ENCODE peak calls at places on chromosomes 3 and 15, in six cellular contexts. L is fibroblast of lung, F is adrenal gland, Z is WTC11, W is AG09309, P is prostate gland. G is an unnamed sample.

GRCh38 chr15:31433101-31433500 is 106.5 kb downstream of the KLF13 start:
- DNase-seq in L (no peak), F (no peak), Z (no peak), W (no peak), P (no peak), G (no peak)

GRCh38 chr15:23687143-23687470 is at the start of gene NDN:
- DNase-seq in L (peak; percentile 67), F (peak; percentile 39), Z (peak; percentile 69), W (no peak), P (peak; percentile 32), G (peak; percentile 53)

GRCh38 chr3:128573707-128574162 is 76.9 kb downstream of the RPN1 start:
- DNase-seq in L (no peak), F (no peak), Z (no peak), W (no peak), P (no peak), G (no peak)

GRCh38 chr15:89758283-89758682 is 7.2 kb upstream of the MESP1 start:
- DNase-seq in L (no peak), F (no peak), Z (no peak), W (no peak), P (no peak), G (no peak)

GRCh38 chr15:78479650-78480049 is 27.7 kb upstream of the HYKK start:
- DNase-seq in L (no peak), F (peak; percentile 59), Z (no peak), W (no peak), P (no peak), G (no peak)

GRCh38 chr3:129575987-129576364 is 30.5 kb downstream of the PLXND1 start:
- DNase-seq in L (no peak), F (no peak), Z (no peak), W (no peak), P (no peak), G (no peak)

GRCh38 chr3:13896473-13897154 is 16.7 kb upstream of the WNT7A start:
- DNase-seq in L (peak; percentile 61), F (peak; percentile 27), Z (peak; percentile 66), W (peak; percentile 18), P (peak; percentile 81), G (peak; percentile 68)

GRCh38 chr3:31132132-31132769 is 237.8 kb upstream of the GADL1 start:
- DNase-seq in L (peak; percentile 61), F (no peak), Z (no peak), W (peak; percentile 14), P (no peak), G (no peak)

GRCh38 chr3:7407107-7407506 is 546.2 kb downstream of the GRM7 start:
- DNase-seq in L (no peak), F (no peak), Z (no peak), W (no peak), P (no peak), G (no peak)

GRCh38 chr3:185781759-185782158 is 43.1 kb downstream of the IGF2BP2 start:
- DNase-seq in L (peak; percentile 86), F (no peak), Z (no peak), W (no peak), P (no peak), G (no peak)

GRCh38 chr15:40042791-40043320 is 3.9 kb upstream of the SRP14 start:
- DNase-seq in L (no peak), F (no peak), Z (no peak), W (no peak), P (no peak), G (no peak)

GRCh38 chr3:56190906-56191305 is 277.4 kb downstream of the ERC2 start:
- DNase-seq in L (no peak), F (no peak), Z (no peak), W (no peak), P (no peak), G (no peak)

GRCh38 chr3:110528305-110529121 is 543.1 kb upstream of the NECTIN3 start:
- DNase-seq in L (no peak), F (no peak), Z (no peak), W (no peak), P (no peak), G (no peak)

GRCh38 chr15:53693729-53694533 is 65.5 kb downstream of the WDR72 start:
- DNase-seq in L (no peak), F (peak; percentile 39), Z (no peak), W (no peak), P (peak; percentile 33), G (peak; percentile 72)

GRCh38 chr15:37108725-37109124 is 8.4 kb upstream of the MEIS2 start:
- DNase-seq in L (no peak), F (no peak), Z (no peak), W (no peak), P (no peak), G (no peak)

GRCh38 chr15:39851505-39852082 is 68.5 kb downstream of the GPR176 start:
- DNase-seq in L (peak; percentile 57), F (no peak), Z (no peak), W (no peak), P (no peak), G (no peak)

GRCh38 chr3:74613060-74613459 is 1.4 kb downstream of the CNTN3 start:
- DNase-seq in L (no peak), F (no peak), Z (no peak), W (no peak), P (no peak), G (no peak)

GRCh38 chr3:147410518-147411234 is 1.5 kb downstream of the ZIC1 start:
- DNase-seq in L (no peak), F (no peak), Z (peak; percentile 44), W (no peak), P (no peak), G (no peak)

GRCh38 chr15:101305820-101306255 is 10.8 kb upstream of the SNRPA1 start:
- DNase-seq in L (no peak), F (no peak), Z (no peak), W (no peak), P (no peak), G (peak; percentile 4)

GRCh38 chr3:45023675-45024074 is 2.4 kb upstream of the CLEC3B start:
- DNase-seq in L (no peak), F (no peak), Z (no peak), W (no peak), P (no peak), G (no peak)

GRCh38 chr15:65182538-65182937 is 2.6 kb downstream of the CLPX start:
- DNase-seq in L (no peak), F (no peak), Z (no peak), W (no peak), P (no peak), G (no peak)

GRCh38 chr15:77645602-77646001 is 12.9 kb upstream of the LINGO1 start:
- DNase-seq in L (no peak), F (no peak), Z (no peak), W (no peak), P (no peak), G (no peak)

GRCh38 chr3:184325715-184326114 is 11.3 kb downstream of the EIF4G1 start:
- DNase-seq in L (no peak), F (no peak), Z (no peak), W (no peak), P (no peak), G (no peak)

GRCh38 chr3:143668924-143669790 is 179.1 kb downstream of the SLC9A9 start:
- DNase-seq in L (peak; percentile 53), F (no peak), Z (no peak), W (no peak), P (no peak), G (no peak)

GRCh38 chr15:39586387-39587171 is 5.7 kb downstream of the THBS1 start:
- DNase-seq in L (peak; percentile 70), F (no peak), Z (no peak), W (peak; percentile 85), P (peak; percentile 39), G (no peak)

GRCh38 chr3:125054436-125055164 is 1.2 kb downstream of the HEG1 start:
- DNase-seq in L (peak; percentile 80), F (peak; percentile 35), Z (no peak), W (no peak), P (no peak), G (no peak)

GRCh38 chr3:124094496-124094895 is 102.6 kb upstream of the ROPN1 start:
- DNase-seq in L (no peak), F (no peak), Z (no peak), W (no peak), P (no peak), G (no peak)

GRCh38 chr3:192237992-192238608 is 489.2 kb downstream of the FGF12 start:
- DNase-seq in L (no peak), F (no peak), Z (peak; percentile 41), W (no peak), P (no peak), G (no peak)

GRCh38 chr3:49132437-49133225 is at the start of gene LAMB2:
- DNase-seq in L (peak; percentile 77), F (peak; percentile 77), Z (peak; percentile 81), W (peak; percentile 58), P (peak; percentile 76), G (peak; percentile 84)

GRCh38 chr15:58346361-58346760 is 85.4 kb upstream of the LIPC start:
- DNase-seq in L (no peak), F (no peak), Z (no peak), W (peak; percentile 81), P (peak; percentile 85), G (no peak)

GRCh38 chr3:13277130-13277783 is 142.9 kb downstream of the NUP210 start:
- DNase-seq in L (no peak), F (no peak), Z (no peak), W (no peak), P (peak; percentile 69), G (no peak)

GRCh38 chr15:65612616-65612946 is 1.6 kb upstream of the INTS14 start:
- DNase-seq in L (no peak), F (no peak), Z (no peak), W (no peak), P (no peak), G (no peak)

GRCh38 chr3:122992628-122993570 is 34.7 kb downstream of the SEMA5B start:
- DNase-seq in L (no peak), F (no peak), Z (no peak), W (no peak), P (no peak), G (no peak)

GRCh38 chr15:69573815-69574472 is 121.3 kb downstream of the RPLP1 start:
- DNase-seq in L (no peak), F (no peak), Z (no peak), W (no peak), P (no peak), G (no peak)

GRCh38 chr3:197501496-197501878 is 54.3 kb downstream of the BDH1 start:
- DNase-seq in L (peak; percentile 55), F (no peak), Z (no peak), W (no peak), P (no peak), G (no peak)

GRCh38 chr3:99789322-99789721 is 28.3 kb upstream of the CMSS1 start:
- DNase-seq in L (peak; percentile 81), F (peak; percentile 22), Z (peak; percentile 17), W (peak; percentile 23), P (no peak), G (peak; percentile 36)

GRCh38 chr3:30657914-30658313 is 51.5 kb downstream of the TGFBR2 start:
- DNase-seq in L (peak; percentile 19), F (no peak), Z (no peak), W (no peak), P (no peak), G (no peak)

GRCh38 chr15:83030021-83030420 is 18.6 kb upstream of the C15orf40 start:
- DNase-seq in L (peak; percentile 29), F (no peak), Z (no peak), W (no peak), P (no peak), G (no peak)

G was measured in body of pancreas.